ENCODE peak calls at places on chromosomes 7 and 10, in seven cellular contexts. P is brain microvascular endothelial cell; O is NCI-H2227 treated with DMSO at 0.1 percent for 48 hours; H is NCI-H1694 treated with DMSO at 0.1 percent for 48 hours; D is GM06990; B is activated CD8-positive, alpha-beta T cell treated with anti-CD3 and anti-CD28 coated beads, Interleukin-2, amount 10 ng/mL, durations not matched to agents 7 days and 5 days; U is mesendoderm. T is an unnamed sample.

GRCh38 chr10:103977204-103977603 is 10.3 kb downstream of the SLK start:
- DNase-seq in P (no peak), O (no peak), H (no peak), D (no peak), B (no peak), U (no peak), T (no peak)

GRCh38 chr7:35799846-35800717 is 775 bp upstream of the SEPTIN7 start:
- DNase-seq in P (peak), O (peak), H (peak), D (peak), B (peak), U (peak), T (peak)

GRCh38 chr10:132715791-132716680 is 69.9 kb downstream of the NKX6-2 start:
- DNase-seq in P (no peak), O (no peak), H (no peak), D (no peak), B (no peak), U (no peak), T (no peak)

GRCh38 chr7:151076863-151077704 is 3.5 kb downstream of the FASTK start:
- DNase-seq in P (no peak), O (no peak), H (no peak), D (no peak), B (no peak), U (peak), T (no peak)

GRCh38 chr10:125038637-125039036 is 96.7 kb downstream of the ZRANB1 start:
- DNase-seq in P (no peak), O (no peak), H (no peak), D (no peak), B (no peak), U (peak), T (no peak)

GRCh38 chr7:87934699-87935372 is 785 bp downstream of the ADAM22 start:
- DNase-seq in P (no peak), O (peak), H (peak), D (peak), B (peak), U (peak), T (peak)

GRCh38 chr7:98281757-98282652 is 519 bp downstream of the BRI3 start:
- DNase-seq in P (no peak), O (no peak), H (no peak), D (no peak), B (peak), U (no peak), T (no peak)

GRCh38 chr7:157691521-157692155 is 354.8 kb downstream of the DNAJB6 start:
- DNase-seq in P (no peak), O (no peak), H (no peak), D (no peak), B (no peak), U (no peak), T (no peak)

GRCh38 chr7:111392976-111393762 is 169.1 kb downstream of the IMMP2L start:
- DNase-seq in P (no peak), O (no peak), H (no peak), D (no peak), B (no peak), U (peak), T (no peak)

T was measured in stimulated activated CD8-positive, alpha-beta memory T cell treated with anti-CD3 and anti-CD28 coated beads, Interleukin-7, amount 100 ng/mL, for 4 hours.